ENCODE peak calls at places on chromosome 20, in four cellular contexts. Y, F, P and N are unnamed samples.

GRCh38 chr20:6812530-6812929 is 45.0 kb downstream of the BMP2 start:
- DNase-seq in Y (no peak), F (no peak), P (no peak), N (no peak)

GRCh38 chr20:20712004-20712473 is 405 bp downstream of the RALGAPA2 start:
- DNase-seq in Y (peak), F (peak), P (peak), N (no peak)

GRCh38 chr20:62700261-62700925 is 8.2 kb upstream of the NTSR1 start:
- DNase-seq in Y (no peak), F (no peak), P (no peak), N (no peak)

GRCh38 chr20:46011631-46012482 is 3.1 kb downstream of the MMP9 start:
- DNase-seq in Y (peak), F (peak), P (peak), N (no peak)

GRCh38 chr20:11432407-11432806 is 485.3 kb upstream of the BTBD3 start:
- DNase-seq in Y (no peak), F (no peak), P (no peak), N (no peak)

GRCh38 chr20:6311097-6311496 is 188.3 kb upstream of the FERMT1 start:
- DNase-seq in Y (no peak), F (no peak), P (no peak), N (no peak)

GRCh38 chr20:58711266-58712051 is 18.9 kb downstream of the NPEPL1 start:
- DNase-seq in Y (no peak), F (peak), P (no peak), N (no peak)

GRCh38 chr20:199996-200395 is 10.5 kb upstream of the DEFB128 start:
- DNase-seq in Y (no peak), F (no peak), P (no peak), N (no peak)

GRCh38 chr20:63825331-63826118 is 5.5 kb downstream of the ZBTB46 start:
- DNase-seq in Y (no peak), F (no peak), P (no peak), N (no peak)

GRCh38 chr20:2858591-2858990 is 14.7 kb upstream of the PTPRA start:
- DNase-seq in Y (no peak), F (no peak), P (no peak), N (no peak)

GRCh38 chr20:57082546-57082945 is 183.9 kb downstream of the BMP7 start:
- DNase-seq in Y (no peak), F (peak), P (no peak), N (no peak)

GRCh38 chr20:49183444-49183843 is 4.7 kb downstream of the STAU1 start:
- DNase-seq in Y (no peak), F (no peak), P (no peak), N (no peak)

GRCh38 chr20:57392130-57392445 is 892 bp downstream of the RBM38 start:
- DNase-seq in Y (no peak), F (peak), P (no peak), N (no peak)

GRCh38 chr20:36802326-36803223 is 29.0 kb upstream of the DSN1 start:
- DNase-seq in Y (no peak), F (no peak), P (no peak), N (no peak)

GRCh38 chr20:20820104-20820503 is 107.7 kb upstream of the RALGAPA2 start:
- DNase-seq in Y (no peak), F (no peak), P (peak), N (no peak)

GRCh38 chr20:59804347-59804746 is 129.1 kb downstream of the SYCP2 start:
- DNase-seq in Y (no peak), F (no peak), P (no peak), N (no peak)